ENCODE peak calls at places on chromosomes 7 and 10, in nine cellular contexts. O is CD14-positive monocyte, J is Peyer's patch, X is transverse colon, Y is WERI-Rb-1, Q is sigmoid colon, P is NB4, U is tibial artery, S is kidney epithelial cell. W is an unnamed sample.
A peak's percentile ranks its signal among the peaks of the same experiment; 100 is the strongest.

GRCh38 chr10:113385021-113385975 is 167.6 kb upstream of the HABP2 start:
- DNase-seq in J (peak; percentile 36), O (peak; percentile 62), P (peak; percentile 82), Y (peak; percentile 82), X (peak; percentile 79), U (peak; percentile 93), Q (peak; percentile 96), S (peak; percentile 58), W (no peak)

GRCh38 chr10:69318997-69319727 is 40.9 kb downstream of the HK1 start:
- DNase-seq in X (peak; percentile 87), S (no peak), U (peak; percentile 89), P (no peak), O (peak; percentile 70), Q (peak; percentile 92), J (peak; percentile 67), Y (peak; percentile 47), W (no peak)

GRCh38 chr10:61600389-61600788 is 62.3 kb upstream of the CABCOCO1 start:
- DNase-seq in Y (no peak), S (no peak), X (no peak), Q (no peak), P (no peak), J (no peak), O (no peak), U (no peak), W (no peak)

GRCh38 chr10:70950062-70950461 is 61.7 kb upstream of the PCBD1 start:
- DNase-seq in Q (no peak), S (no peak), Y (no peak), O (no peak), J (no peak), U (no peak), X (no peak), P (no peak), W (peak; percentile 40)

GRCh38 chr10:29240991-29241660 is 47.7 kb upstream of the LYZL1 start:
- DNase-seq in O (no peak), U (no peak), P (no peak), Q (no peak), Y (no peak), S (no peak), X (no peak), J (no peak), W (no peak)

GRCh38 chr10:132984801-132985545 is 42.6 kb upstream of the CFAP46 start:
- DNase-seq in O (no peak), S (no peak), X (no peak), Q (no peak), U (no peak), P (no peak), Y (no peak), J (no peak), W (peak; percentile 83)

GRCh38 chr10:67837519-67838314 is at the start of gene DNAJC12:
- DNase-seq in U (no peak), J (no peak), S (no peak), Q (no peak), P (peak; percentile 93), O (no peak), X (no peak), Y (peak; percentile 15), W (no peak)

GRCh38 chr10:31594331-31594880 is 275.4 kb downstream of the ZEB1 start:
- DNase-seq in P (no peak), O (no peak), X (no peak), Q (no peak), Y (no peak), S (no peak), J (no peak), U (no peak), W (no peak)

GRCh38 chr7:150927954-150928340 is 50.2 kb downstream of the KCNH2 start:
- DNase-seq in O (no peak), X (no peak), U (no peak), S (no peak), Y (no peak), P (peak; percentile 62), Q (no peak), J (no peak), W (no peak)

GRCh38 chr7:27148031-27148775 is 629 bp upstream of the HOXA6 start:
- DNase-seq in O (peak; percentile 43), X (peak; percentile 77), U (no peak), Y (no peak), J (no peak), S (no peak), P (peak; percentile 40), Q (peak; percentile 75), W (no peak)

GRCh38 chr7:22346383-22347107 is 10.4 kb downstream of the RAPGEF5 start:
- DNase-seq in X (no peak), J (no peak), P (no peak), Q (no peak), U (no peak), S (no peak), O (no peak), Y (no peak), W (no peak)

GRCh38 chr7:74479961-74480829 is 26.5 kb downstream of the GTF2IRD1 start:
- DNase-seq in O (peak; percentile 83), X (peak; percentile 79), P (no peak), Q (peak; percentile 96), Y (peak; percentile 92), U (peak; percentile 86), J (no peak), S (peak; percentile 57), W (peak; percentile 95)

GRCh38 chr7:63071396-63071795 is 927.3 kb upstream of the ZNF722 start:
- DNase-seq in O (no peak), J (no peak), S (no peak), P (no peak), Q (no peak), U (no peak), Y (no peak), X (no peak), W (no peak)

GRCh38 chr7:92527300-92528187 is 776 bp downstream of the PEX1 start:
- DNase-seq in O (no peak), X (peak; percentile 56), J (peak; percentile 55), S (no peak), U (peak; percentile 28), P (peak; percentile 80), Y (peak; percentile 64), Q (no peak), W (no peak)

DNA sequence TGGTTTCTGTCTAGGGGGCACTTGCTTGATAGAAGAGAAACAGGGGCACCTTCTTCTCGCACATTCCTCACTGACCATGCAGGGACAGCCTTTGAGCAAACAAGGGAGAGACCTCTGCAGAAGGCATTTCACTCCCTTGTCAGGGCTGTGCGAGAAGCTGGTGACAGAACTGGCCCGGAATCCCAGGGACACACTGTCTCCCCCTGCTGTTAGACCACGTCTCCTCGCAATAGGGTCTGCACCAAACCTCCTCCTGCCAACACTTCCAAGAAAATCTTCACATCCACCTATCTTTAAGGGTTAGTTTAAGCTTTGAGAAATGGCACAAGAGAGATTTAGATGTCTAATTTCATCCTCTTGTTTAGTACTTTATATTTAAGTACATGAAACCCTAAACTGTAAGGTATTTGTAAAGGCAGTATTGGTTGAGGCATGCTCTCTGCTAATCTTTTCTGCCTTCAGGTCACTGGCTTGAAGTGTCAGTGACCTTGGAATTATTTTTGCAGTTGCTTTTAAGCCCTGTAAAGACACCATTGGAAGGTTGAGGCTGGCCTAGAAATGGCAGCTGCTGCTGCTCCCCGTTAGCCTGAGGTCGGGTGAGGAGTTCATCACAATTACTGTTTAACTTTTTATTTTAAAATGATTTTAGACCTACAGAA is 37.0 kb downstream of the RBM20 start:
- DNase-seq in X (peak; percentile 30), P (peak; percentile 68), U (no peak), Q (no peak), S (peak; percentile 26), Y (peak; percentile 67), O (no peak), J (no peak), W (no peak)
- TF ChIP-seq CTCF in X (peak; percentile 41), P (peak; percentile 94), U (peak; percentile 36), Q (no peak), S (peak; percentile 80), Y (peak; percentile 93), O (peak; percentile 18), J (peak; percentile 44), W (peak; percentile 80)

GRCh38 chr10:22712246-22712958 is 2.0 kb downstream of the PIP4K2A start:
- DNase-seq in X (no peak), P (no peak), U (no peak), Q (no peak), O (no peak), Y (no peak), S (no peak), J (no peak), W (no peak)

GRCh38 chr10:22712959-22713852 is 1.2 kb downstream of the PIP4K2A start:
- DNase-seq in U (no peak), Y (peak; percentile 15), Q (no peak), P (peak; percentile 29), X (peak; percentile 40), S (no peak), J (peak; percentile 56), O (peak; percentile 51), W (no peak)

GRCh38 chr10:22708772-22709171 is 5.6 kb downstream of the PIP4K2A start:
- DNase-seq in Q (no peak), J (no peak), P (no peak), O (no peak), Y (no peak), S (no peak), U (no peak), X (no peak), W (no peak)

GRCh38 chr10:22711373-22711772 is 3.0 kb downstream of the PIP4K2A start:
- DNase-seq in U (no peak), Y (no peak), Q (no peak), P (no peak), J (no peak), X (no peak), S (no peak), O (no peak), W (no peak)

GRCh38 chr10:22710139-22710745 is 4.1 kb downstream of the PIP4K2A start:
- DNase-seq in S (no peak), X (no peak), J (peak; percentile 47), P (peak; percentile 44), Y (no peak), O (no peak), Q (no peak), U (no peak), W (no peak)
- TF ChIP-seq CTCF in S (no peak), X (no peak), J (no peak), P (no peak), Y (no peak), O (no peak), Q (no peak), U (no peak), W (no peak)

GRCh38 chr7:3922175-3922635 is 621.2 kb downstream of the SDK1 start:
- DNase-seq in J (no peak), O (no peak), P (peak; percentile 74), Q (no peak), Y (peak; percentile 76), S (peak; percentile 87), X (peak; percentile 16), U (peak; percentile 41), W (no peak)
- TF ChIP-seq CTCF in J (peak; percentile 32), O (no peak), P (peak; percentile 29), Q (no peak), Y (peak; percentile 48), S (peak; percentile 33), X (peak; percentile 7), U (peak; percentile 36), W (peak; percentile 79)

DNA sequence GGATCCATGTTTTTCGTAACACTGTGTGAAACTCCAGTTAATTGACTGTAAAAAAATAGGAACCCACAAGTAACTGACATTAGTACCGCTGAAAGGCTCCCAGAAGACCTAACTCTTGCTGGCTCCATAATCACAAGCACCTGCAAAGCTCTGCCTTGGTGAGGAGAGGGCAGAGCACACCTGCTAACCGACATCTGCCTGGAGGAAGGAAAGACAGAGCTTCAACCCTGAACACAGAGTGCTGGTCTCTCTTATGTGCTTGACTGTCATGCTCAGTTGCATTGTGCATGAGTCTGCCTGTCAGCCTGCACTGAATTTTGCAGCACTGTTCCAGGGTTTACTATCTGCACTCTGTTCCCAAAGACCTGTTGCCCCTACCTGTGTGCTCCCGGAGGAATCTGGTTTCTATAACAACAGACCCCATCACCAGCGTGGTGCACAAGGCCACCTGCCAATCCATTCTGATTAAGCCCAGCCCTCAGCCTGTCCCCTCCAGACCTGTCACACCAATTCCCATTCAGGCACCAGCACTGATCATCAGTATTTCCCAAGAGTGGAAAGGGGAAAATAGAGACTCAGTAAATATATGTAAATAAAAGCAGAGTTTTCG is 63.2 kb upstream of the ANKRD1 start:
- DNase-seq in J (no peak), X (no peak), Y (no peak), U (no peak), Q (no peak), O (no peak), S (no peak), P (no peak), W (no peak)
- TF ChIP-seq CTCF in J (no peak), X (no peak), Y (no peak), U (no peak), Q (no peak), O (no peak), S (no peak), P (no peak), W (no peak)

W was measured in chondrocyte.